ENCODE peak calls at places on chromosomes 7 and 10, in seven cellular contexts. P is prostate gland, A is HepG2, I is body of pancreas, K is GM12878, J is transverse colon, R is K562. H is an unnamed sample.
A peak's percentile ranks its signal among the peaks of the same experiment; 100 is the strongest.

GRCh38 chr7:84187087-84187805 is 7.3 kb downstream of the SEMA3A start:
- DNase-seq in P (no peak), A (no peak), I (no peak), K (no peak), J (no peak), R (no peak), H (no peak)

GRCh38 chr10:11017575-11018425 is at the start of gene CELF2:
- DNase-seq in P (peak; percentile 45), A (no peak), I (peak; percentile 43), K (no peak), J (peak; percentile 82), R (peak; percentile 12), H (no peak)

GRCh38 chr7:84013616-84014240 is 180.9 kb downstream of the SEMA3A start:
- DNase-seq in P (no peak), A (no peak), I (no peak), K (no peak), J (no peak), R (no peak), H (no peak)

GRCh38 chr10:114064151-114065045 is 20.7 kb downstream of the ADRB1 start:
- DNase-seq in P (no peak), A (no peak), I (peak; percentile 83), K (no peak), J (no peak), R (no peak), H (no peak)

GRCh38 chr10:80486151-80486692 is 32.1 kb downstream of the TSPAN14 start:
- DNase-seq in P (no peak), A (no peak), I (no peak), K (no peak), J (no peak), R (no peak), H (peak; percentile 81)

GRCh38 chr10:85527610-85528317 is 838.8 kb downstream of the GRID1 start:
- DNase-seq in P (no peak), A (no peak), I (no peak), K (no peak), J (no peak), R (peak; percentile 5), H (no peak)

GRCh38 chr10:7819126-7819470 is 793 bp downstream of the TAF3 start:
- DNase-seq in P (peak; percentile 39), A (peak; percentile 51), I (peak; percentile 50), K (no peak), J (peak; percentile 44), R (peak; percentile 75), H (peak; percentile 22)

GRCh38 chr7:155097338-155097737 is 27.2 kb downstream of the HTR5A start:
- DNase-seq in P (no peak), A (no peak), I (no peak), K (no peak), J (no peak), R (no peak), H (no peak)

GRCh38 chr7:132500727-132501410 is 75.4 kb downstream of the PLXNA4 start:
- DNase-seq in P (no peak), A (no peak), I (peak; percentile 47), K (no peak), J (peak; percentile 28), R (peak; percentile 15), H (peak; percentile 55)

GRCh38 chr7:151899513-151900360 is 22.8 kb upstream of the PRKAG2 start:
- DNase-seq in P (no peak), A (no peak), I (no peak), K (no peak), J (no peak), R (no peak), H (no peak)

GRCh38 chr10:90742189-90742588 is 115.7 kb downstream of the HTR7 start:
- DNase-seq in P (no peak), A (no peak), I (no peak), K (no peak), J (no peak), R (no peak), H (no peak)

GRCh38 chr7:30841801-30842541 is 69.7 kb upstream of the AQP1 start:
- DNase-seq in P (no peak), A (no peak), I (no peak), K (no peak), J (no peak), R (no peak), H (peak; percentile 42)

GRCh38 chr10:28624351-28624750 is 53.0 kb upstream of the BAMBI start:
- DNase-seq in P (no peak), A (no peak), I (no peak), K (no peak), J (no peak), R (no peak), H (no peak)

GRCh38 chr7:95904099-95904498 is 131.7 kb downstream of the DYNC1I1 start:
- DNase-seq in P (no peak), A (no peak), I (no peak), K (no peak), J (no peak), R (no peak), H (peak; percentile 24)

GRCh38 chr7:55130079-55130476 is 111.3 kb downstream of the EGFR start:
- DNase-seq in P (no peak), A (no peak), I (no peak), K (no peak), J (no peak), R (no peak), H (no peak)

GRCh38 chr7:87128883-87129282 is 23.4 kb upstream of the DMTF1 start:
- DNase-seq in P (no peak), A (no peak), I (no peak), K (no peak), J (no peak), R (peak; percentile 74), H (no peak)

GRCh38 chr10:78362406-78363022 is 328.9 kb downstream of the RPS24 start:
- DNase-seq in P (no peak), A (no peak), I (no peak), K (no peak), J (no peak), R (no peak), H (peak; percentile 26)

GRCh38 chr7:9189683-9190082 is 756.3 kb downstream of the NXPH1 start:
- DNase-seq in P (no peak), A (no peak), I (no peak), K (no peak), J (no peak), R (no peak), H (no peak)

GRCh38 chr7:95772771-95773581 is 622 bp downstream of the DYNC1I1 start:
- DNase-seq in P (peak; percentile 46), A (no peak), I (peak; percentile 41), K (no peak), J (peak; percentile 26), R (no peak), H (no peak)

GRCh38 chr7:129536323-129536722 is 34.0 kb downstream of the SMKR1 start:
- DNase-seq in P (no peak), A (no peak), I (no peak), K (no peak), J (no peak), R (no peak), H (no peak)

GRCh38 chr10:77577666-77578229 is 59.9 kb downstream of the KCNMA1 start:
- DNase-seq in P (no peak), A (no peak), I (no peak), K (no peak), J (no peak), R (no peak), H (no peak)

GRCh38 chr7:110084177-110084807 is 1006.6 kb upstream of the LRRN3 start:
- DNase-seq in P (no peak), A (no peak), I (no peak), K (no peak), J (no peak), R (no peak), H (no peak)

GRCh38 chr10:60817135-60817805 is 39.0 kb downstream of the CDK1 start:
- DNase-seq in P (peak; percentile 17), A (no peak), I (no peak), K (no peak), J (peak; percentile 15), R (no peak), H (no peak)

GRCh38 chr7:86629-87028 is 105.7 kb upstream of the FAM20C start:
- DNase-seq in P (no peak), A (no peak), I (no peak), K (no peak), J (no peak), R (no peak), H (no peak)

GRCh38 chr10:3777876-3778707 is 6.9 kb downstream of the KLF6 start:
- DNase-seq in P (no peak), A (no peak), I (no peak), K (no peak), J (no peak), R (no peak), H (no peak)
- TF ChIP-seq POLR2A in P (no peak), A (peak; percentile 25), I (no peak), K (no peak), J (peak; percentile 22), R (no peak), H (no peak)

DNA sequence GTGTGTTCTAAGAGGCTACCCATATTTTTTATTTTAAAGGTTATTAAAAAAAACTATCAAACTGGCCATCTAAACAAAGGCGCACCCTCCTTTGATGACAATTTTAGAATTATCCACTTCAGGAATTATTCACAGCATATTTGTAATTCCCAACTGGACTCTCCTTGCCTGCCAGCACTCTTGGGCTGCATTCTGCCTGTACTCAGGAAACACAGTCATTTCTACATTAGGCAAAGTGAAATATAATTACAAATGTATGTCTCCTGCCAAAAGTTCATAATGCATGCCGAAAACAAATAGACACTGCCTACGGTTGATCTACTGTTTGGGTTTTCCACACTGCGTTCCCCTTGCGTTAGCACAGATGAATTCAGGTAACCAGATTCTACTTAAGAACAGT is 2.0 kb downstream of the HGF start:
- DNase-seq in P (no peak), A (no peak), I (no peak), K (no peak), J (no peak), R (no peak), H (no peak)
- H3K4me3 ChIP-seq in P (no peak overlapping the region), A (no peak overlapping the region), I (no peak overlapping the region), K (no peak overlapping the region), J (no peak overlapping the region), R (no peak overlapping the region), H (no peak overlapping the region)

DNA sequence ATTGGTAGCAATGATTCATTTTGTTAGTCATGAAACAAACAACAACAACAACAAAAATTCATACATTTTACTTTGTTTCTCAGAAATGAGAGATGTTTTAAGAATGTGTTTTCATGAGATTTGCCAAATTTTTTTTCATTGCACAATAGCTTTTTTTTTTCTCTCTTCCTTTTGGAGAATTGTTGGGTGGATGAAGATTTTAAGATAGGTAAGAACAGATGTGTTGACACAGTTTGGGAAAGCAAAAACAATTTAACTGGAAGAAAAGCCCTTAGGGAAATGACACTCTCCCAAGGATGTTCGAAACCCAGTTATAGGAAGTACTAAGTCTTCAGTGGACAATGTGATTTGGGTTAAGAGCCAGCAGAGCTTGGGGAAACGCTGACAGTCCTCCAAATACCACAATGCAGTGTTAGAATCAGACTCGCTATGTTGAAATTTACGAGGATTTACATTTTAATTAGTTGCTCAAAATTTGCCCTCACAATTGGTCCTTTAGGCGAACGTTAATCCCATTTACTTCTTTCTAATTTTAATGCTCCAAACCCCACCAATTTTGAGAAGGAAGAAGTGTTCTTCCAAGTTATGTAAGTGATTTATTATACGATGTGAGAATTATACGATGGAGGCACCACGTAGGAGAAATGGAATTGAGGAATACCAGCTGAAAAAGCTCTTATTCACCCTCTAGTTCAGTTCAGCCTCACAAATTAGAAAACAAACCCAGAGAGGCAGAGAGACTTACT is 61.2 kb downstream of the HHEX start:
- DNase-seq in P (no peak), A (no peak), I (no peak), K (no peak), J (no peak), R (no peak), H (no peak)
- TF ChIP-seq POLR2A in P (no peak), A (no peak), I (no peak), K (no peak), J (no peak), R (no peak), H (no peak)

GRCh38 chr10:133276435-133277201 is at the start of gene ADAM8:
- DNase-seq in P (no peak), A (no peak), I (peak; percentile 35), K (no peak), J (peak; percentile 63), R (peak; percentile 37), H (no peak)
- H3K4me3 ChIP-seq in P (peak within 1 kb of the TSS; percentile 28), A (no peak within 1 kb of the TSS), I (no peak within 1 kb of the TSS), K (peak within 1 kb of the TSS; percentile 94), J (peak within 1 kb of the TSS; percentile 7), R (peak within 1 kb of the TSS; percentile 10), H (no peak within 1 kb of the TSS)